ENCODE peak calls at places on chromosomes 7 and 10, in nine cellular contexts. J is OCI-LY7, R is GM23248, C is GM23338, X is HCT116, M is SK-N-SH, Z is neural progenitor cell, K is PC-3, P is MM.1S. F is an unnamed sample.
A peak's percentile ranks its signal among the peaks of the same experiment; 100 is the strongest.

GRCh38 chr7:107913846-107914245 is 22.9 kb downstream of the DLD start:
- DNase-seq in K (peak; percentile 57), X (no peak), C (no peak), P (no peak), R (peak; percentile 32), J (no peak), Z (no peak), M (no peak), F (no peak)

GRCh38 chr10:88793747-88794299 is 8.7 kb upstream of the LIPM start:
- DNase-seq in P (peak; percentile 39), Z (no peak), J (no peak), K (peak; percentile 66), X (no peak), R (peak; percentile 67), C (no peak), M (no peak), F (no peak)

GRCh38 chr10:103265712-103266329 is 11.1 kb upstream of the INA start:
- DNase-seq in Z (peak; percentile 89), P (no peak), K (peak; percentile 63), M (no peak), R (peak; percentile 79), X (peak; percentile 42), J (peak; percentile 39), C (peak; percentile 93), F (peak; percentile 88)

GRCh38 chr7:13980474-13980873 is 9.0 kb downstream of the ETV1 start:
- DNase-seq in J (no peak), P (no peak), C (no peak), X (no peak), K (no peak), R (peak; percentile 24), M (no peak), Z (no peak), F (no peak)

GRCh38 chr10:48309711-48310226 is 3.3 kb downstream of the MAPK8 start:
- DNase-seq in X (peak; percentile 67), K (peak; percentile 73), P (peak; percentile 51), M (peak; percentile 25), Z (peak; percentile 11), R (peak; percentile 71), C (no peak), J (peak; percentile 27), F (peak; percentile 43)

GRCh38 chr10:70584941-70585544 is 17.5 kb downstream of the PRF1 start:
- DNase-seq in K (no peak), P (no peak), C (peak; percentile 84), Z (peak; percentile 80), M (peak; percentile 91), X (no peak), R (no peak), J (peak; percentile 74), F (peak; percentile 78)

GRCh38 chr7:135682191-135682590 is 19.9 kb downstream of the STMP1 start:
- DNase-seq in Z (no peak), J (no peak), R (peak; percentile 13), K (no peak), C (no peak), M (no peak), X (no peak), P (no peak), F (no peak)

GRCh38 chr7:44292876-44293560 is 32.4 kb downstream of the CAMK2B start:
- DNase-seq in J (no peak), K (no peak), C (no peak), X (no peak), Z (peak; percentile 1), R (no peak), P (no peak), M (no peak), F (peak; percentile 2)

GRCh38 chr7:149458235-149458634 is 2.6 kb downstream of the ZNF777 start:
- DNase-seq in Z (peak; percentile 82), M (no peak), J (no peak), R (peak; percentile 60), C (no peak), X (no peak), K (no peak), P (no peak), F (no peak)

GRCh38 chr7:107725138-107725740 is 18.7 kb upstream of the CBLL1 start:
- DNase-seq in Z (peak; percentile 68), P (peak; percentile 66), K (peak; percentile 84), C (peak; percentile 74), J (peak; percentile 72), R (peak; percentile 63), X (peak; percentile 49), M (peak; percentile 71), F (peak; percentile 74)

GRCh38 chr10:48940372-48940771 is 732 bp upstream of the LRRC18 start:
- DNase-seq in J (no peak), M (no peak), C (no peak), P (no peak), X (no peak), R (no peak), Z (no peak), K (no peak), F (no peak)

GRCh38 chr10:88804083-88804812 is 1.7 kb downstream of the LIPM start:
- DNase-seq in R (no peak), X (no peak), C (peak; percentile 68), K (no peak), M (no peak), Z (peak; percentile 12), P (no peak), J (no peak), F (no peak)

GRCh38 chr10:124254519-124254918 is 161.1 kb upstream of the CHST15 start:
- DNase-seq in K (no peak), M (peak; percentile 85), C (no peak), P (no peak), J (no peak), Z (no peak), R (no peak), X (no peak), F (no peak)

DNA sequence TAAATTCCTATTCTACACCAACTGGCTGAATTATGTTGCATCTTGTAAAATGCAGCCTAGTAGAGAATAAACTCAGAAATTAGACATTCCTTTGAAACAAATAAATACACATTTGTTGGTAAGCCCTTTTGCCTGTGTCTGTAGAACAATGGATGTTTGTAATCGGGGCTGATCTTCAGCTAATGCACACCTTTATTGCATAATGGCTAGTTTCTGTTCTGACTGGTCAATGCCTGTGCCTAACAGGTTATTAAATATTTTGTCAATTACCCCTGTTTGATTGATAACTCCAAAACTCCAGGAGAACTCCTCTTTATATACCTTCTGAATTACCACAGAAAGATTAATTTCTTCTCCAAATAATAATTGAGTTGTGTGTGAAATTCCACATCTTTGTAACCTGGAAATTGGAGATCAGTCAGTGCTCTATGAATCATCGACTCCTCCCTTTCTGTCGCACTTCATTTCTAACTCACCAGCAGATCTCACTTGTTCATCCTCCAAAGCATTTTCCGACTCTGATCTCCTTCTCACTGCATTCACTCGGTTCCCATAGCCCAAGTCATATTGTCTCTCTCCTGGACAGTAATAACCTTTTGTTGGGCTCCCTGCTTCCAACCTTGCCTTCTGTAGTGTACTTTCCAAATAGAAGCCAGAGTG is 196.0 kb upstream of the FZD1 start:
- DNase-seq in Z (no peak), R (peak; percentile 43), K (peak; percentile 14), P (no peak), M (no peak), X (no peak), C (no peak), J (no peak), F (no peak)
- TF ChIP-seq EZH2phosphoT487 in Z (no peak), R (no peak), K (no peak), P (no peak), M (no peak), X (no peak), C (no peak), J (no peak), F (no peak)

GRCh38 chr10:77673086-77673485 is 35.5 kb upstream of the KCNMA1 start:
- DNase-seq in P (no peak), X (no peak), J (no peak), M (no peak), R (peak; percentile 24), K (peak; percentile 81), C (no peak), Z (no peak), F (no peak)
- TF ChIP-seq EZH2phosphoT487 in P (no peak), X (no peak), J (no peak), M (no peak), R (no peak), K (no peak), C (no peak), Z (no peak), F (no peak)

GRCh38 chr10:11553773-11554381 is 57.6 kb downstream of the USP6NL start:
- DNase-seq in X (no peak), R (no peak), J (peak; percentile 82), M (no peak), Z (no peak), K (no peak), C (no peak), P (peak; percentile 91), F (no peak)
- TF ChIP-seq EZH2phosphoT487 in X (no peak), R (no peak), J (no peak), M (no peak), Z (no peak), K (no peak), C (no peak), P (no peak), F (no peak)

GRCh38 chr7:282621-283020 is 7.3 kb upstream of the FOXL3 start:
- DNase-seq in Z (no peak), C (no peak), K (no peak), R (no peak), M (no peak), J (no peak), X (no peak), P (no peak), F (no peak)

GRCh38 chr7:281637-282036 is 8.3 kb upstream of the FOXL3 start:
- DNase-seq in Z (no peak), M (no peak), R (no peak), K (no peak), J (no peak), P (no peak), C (no peak), X (no peak), F (no peak)

GRCh38 chr7:286278-286677 is 3.7 kb upstream of the FOXL3 start:
- DNase-seq in X (no peak), Z (no peak), J (no peak), M (no peak), K (no peak), P (no peak), C (no peak), R (no peak), F (no peak)

GRCh38 chr7:285731-286130 is 4.2 kb upstream of the FOXL3 start:
- DNase-seq in J (no peak), P (no peak), R (no peak), X (no peak), Z (no peak), K (no peak), C (no peak), M (no peak), F (no peak)

DNA sequence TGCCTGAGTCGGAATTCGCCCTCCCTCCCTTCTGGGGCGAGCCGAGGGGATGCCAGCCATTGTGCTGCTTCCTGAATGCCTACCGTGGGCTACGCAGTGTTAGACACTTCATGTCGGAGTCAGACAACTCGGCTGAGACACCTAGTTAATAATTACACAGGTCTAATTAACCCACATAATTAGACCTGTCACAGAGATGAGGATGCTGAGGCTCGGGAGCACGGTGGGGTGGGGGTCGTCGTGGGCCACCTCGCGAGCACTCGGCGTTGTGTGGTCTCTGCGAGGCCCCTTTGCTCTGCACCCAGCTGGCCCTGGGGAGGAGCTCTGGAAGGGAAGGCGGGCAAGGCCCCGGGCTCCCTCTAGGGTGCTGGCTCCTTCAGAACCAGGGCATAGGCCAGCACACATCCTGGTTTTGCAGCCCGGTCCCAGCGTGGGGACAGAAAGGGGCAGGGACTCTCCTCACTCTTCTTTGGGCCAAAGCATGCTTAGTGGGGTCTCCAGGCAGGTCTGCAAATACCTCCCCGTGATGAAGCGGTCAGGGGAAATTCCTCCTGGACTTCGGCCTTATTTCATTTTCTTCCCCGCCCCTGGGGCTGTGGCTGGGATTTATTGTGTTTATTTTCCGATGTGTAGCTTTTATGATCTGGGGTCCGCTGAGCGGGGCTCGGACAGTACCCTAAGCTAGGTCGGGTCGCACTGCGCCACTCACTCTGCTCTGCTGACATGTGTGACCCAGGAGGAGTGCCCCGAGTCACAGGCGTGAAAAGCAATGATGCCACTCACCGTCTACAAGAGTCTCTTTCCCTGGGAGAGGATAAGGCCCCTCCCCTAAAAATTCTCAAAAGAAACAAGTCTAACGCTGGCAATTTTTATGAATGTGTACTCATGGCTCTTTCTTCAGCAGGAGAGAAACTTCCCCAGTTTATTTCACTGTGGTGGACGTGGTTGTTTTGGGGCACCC is 4.9 kb upstream of the FOXL3 start:
- DNase-seq in X (no peak), C (no peak), Z (no peak), K (no peak), P (no peak), J (no peak), M (no peak), R (no peak), F (peak; percentile 59)
- TF ChIP-seq EZH2phosphoT487 in X (no peak), C (no peak), Z (no peak), K (no peak), P (no peak), J (no peak), M (no peak), R (no peak), F (no peak)